ENCODE peak calls at places on chromosomes 1 and 21, in eight cellular contexts. G is A673, O is K562, P is body of pancreas, L is heart right ventricle, T is foreskin fibroblast, W is left lung, Q is lung. N is an unnamed sample.

GRCh38 chr1:112674440-112674985 is at the start of gene MOV10:
- DNase-seq in O (peak; percentile 85), L (peak; percentile 73), G (peak; percentile 84), W (peak; percentile 92), Q (peak; percentile 78), P (peak; percentile 73), T (peak; percentile 66), N (peak; percentile 65)

GRCh38 chr1:101105877-101106276 is 80.3 kb upstream of the DPH5 start:
- DNase-seq in G (no peak), O (no peak), L (no peak), T (peak; percentile 12), P (no peak), W (no peak), Q (no peak), N (peak; percentile 37)

GRCh38 chr1:55043011-55043410 is 3.7 kb downstream of the PCSK9 start:
- DNase-seq in P (no peak), W (no peak), L (no peak), T (no peak), Q (no peak), G (no peak), O (no peak), N (no peak)

GRCh38 chr1:70633004-70633403 is 221.9 kb downstream of the CTH start:
- DNase-seq in O (no peak), Q (no peak), W (no peak), P (no peak), L (peak; percentile 7), T (no peak), G (no peak), N (peak; percentile 3)

GRCh38 chr1:54334996-54335395 is 71.2 kb downstream of the SSBP3 start:
- DNase-seq in O (no peak), Q (no peak), P (no peak), G (no peak), L (no peak), W (no peak), T (peak; percentile 73), N (peak; percentile 41)

GRCh38 chr1:244735854-244736561 is 83.1 kb downstream of the DESI2 start:
- DNase-seq in L (no peak), T (no peak), Q (no peak), O (no peak), W (no peak), G (no peak), P (no peak), N (peak; percentile 11)

GRCh38 chr1:243798726-243799125 is 51.3 kb downstream of the AKT3 start:
- DNase-seq in L (no peak), W (no peak), G (no peak), T (peak; percentile 81), Q (no peak), P (no peak), O (no peak), N (peak; percentile 94)

GRCh38 chr1:170676628-170677027 is 12.7 kb downstream of the PRRX1 start:
- DNase-seq in T (no peak), G (no peak), L (no peak), W (no peak), Q (no peak), O (no peak), P (no peak), N (no peak)

GRCh38 chr1:29527314-29528004 is 291.1 kb downstream of the PTPRU start:
- DNase-seq in P (no peak), L (no peak), T (no peak), Q (peak; percentile 24), G (no peak), O (no peak), W (no peak), N (no peak)

GRCh38 chr1:162682013-162682419 is 49.8 kb downstream of the DDR2 start:
- DNase-seq in T (no peak), P (no peak), W (no peak), O (no peak), Q (no peak), L (peak; percentile 51), G (no peak), N (peak; percentile 41)

GRCh38 chr21:43936186-43936967 is 71.4 kb downstream of the AGPAT3 start:
- DNase-seq in G (no peak), L (no peak), P (no peak), W (peak; percentile 70), T (no peak), Q (no peak), O (no peak), N (no peak)

GRCh38 chr1:114021665-114022099 is 42.4 kb downstream of the OLFML3 start:
- DNase-seq in W (no peak), Q (no peak), L (no peak), T (no peak), G (no peak), O (no peak), P (no peak), N (no peak)

GRCh38 chr1:240559781-240560180 is 52.2 kb downstream of the GREM2 start:
- DNase-seq in L (no peak), G (no peak), O (no peak), Q (no peak), W (no peak), P (no peak), T (no peak), N (no peak)

GRCh38 chr1:178740924-178741323 is 15.9 kb downstream of the RALGPS2 start:
- DNase-seq in Q (no peak), W (no peak), G (no peak), P (no peak), O (no peak), L (no peak), T (no peak), N (no peak)

GRCh38 chr1:92410706-92411105 is 76.0 kb downstream of the GFI1 start:
- DNase-seq in W (no peak), G (no peak), P (no peak), O (peak; percentile 35), L (no peak), T (no peak), Q (no peak), N (no peak)

GRCh38 chr1:97845805-97846204 is 75.0 kb downstream of the DPYD start:
- DNase-seq in O (no peak), L (no peak), P (no peak), G (no peak), Q (no peak), T (no peak), W (no peak), N (no peak)

GRCh38 chr1:238652346-238652968 is 733.9 kb upstream of the CHRM3 start:
- DNase-seq in T (no peak), G (no peak), P (no peak), W (no peak), L (no peak), O (no peak), Q (no peak), N (peak; percentile 95)

GRCh38 chr1:214209260-214209808 is 71.6 kb upstream of the SMYD2 start:
- DNase-seq in O (no peak), L (no peak), G (no peak), T (no peak), W (no peak), P (no peak), Q (no peak), N (no peak)

GRCh38 chr21:27475363-27475955 is 508.6 kb upstream of the ADAMTS5 start:
- DNase-seq in G (no peak), O (no peak), W (no peak), P (no peak), L (no peak), Q (no peak), T (no peak), N (peak; percentile 18)

GRCh38 chr1:46530791-46531409 is 20.5 kb downstream of the KNCN start:
- DNase-seq in L (no peak), O (no peak), W (peak; percentile 19), G (no peak), P (no peak), Q (no peak), T (no peak), N (no peak)
- TF ChIP-seq CTCF in L (no peak), O (peak; percentile 45), W (no peak), G (no peak), P (no peak), Q (no peak), T (peak; percentile 17), N (peak; percentile 7)

GRCh38 chr1:11690669-11691301 is 725 bp upstream of the DRAXIN start:
- DNase-seq in W (no peak), T (no peak), P (no peak), G (no peak), O (no peak), Q (no peak), L (no peak), N (no peak)

GRCh38 chr1:11691928-11692711 is 610 bp downstream of the DRAXIN start:
- DNase-seq in L (no peak), G (no peak), P (no peak), Q (no peak), T (no peak), W (no peak), O (no peak), N (no peak)

GRCh38 chr1:11688506-11688905 is 3.0 kb upstream of the DRAXIN start:
- DNase-seq in O (no peak), L (no peak), P (no peak), T (no peak), G (no peak), Q (no peak), W (no peak), N (no peak)

GRCh38 chr1:11691302-11691914 is at the start of gene DRAXIN:
- DNase-seq in G (peak; percentile 53), L (no peak), T (no peak), W (no peak), O (no peak), Q (no peak), P (no peak), N (no peak)

GRCh38 chr1:11690132-11690668 is 1.3 kb upstream of the DRAXIN start:
- DNase-seq in L (no peak), T (no peak), G (no peak), Q (no peak), O (no peak), P (no peak), W (no peak), N (no peak)
- H3K4me3 ChIP-seq in L (no peak overlapping the region), T (no peak overlapping the region), G (peak overlapping the region; percentile 61), Q (no peak overlapping the region), O (no peak overlapping the region), P (no peak overlapping the region), W (no peak overlapping the region), N (no peak overlapping the region)

DNA sequence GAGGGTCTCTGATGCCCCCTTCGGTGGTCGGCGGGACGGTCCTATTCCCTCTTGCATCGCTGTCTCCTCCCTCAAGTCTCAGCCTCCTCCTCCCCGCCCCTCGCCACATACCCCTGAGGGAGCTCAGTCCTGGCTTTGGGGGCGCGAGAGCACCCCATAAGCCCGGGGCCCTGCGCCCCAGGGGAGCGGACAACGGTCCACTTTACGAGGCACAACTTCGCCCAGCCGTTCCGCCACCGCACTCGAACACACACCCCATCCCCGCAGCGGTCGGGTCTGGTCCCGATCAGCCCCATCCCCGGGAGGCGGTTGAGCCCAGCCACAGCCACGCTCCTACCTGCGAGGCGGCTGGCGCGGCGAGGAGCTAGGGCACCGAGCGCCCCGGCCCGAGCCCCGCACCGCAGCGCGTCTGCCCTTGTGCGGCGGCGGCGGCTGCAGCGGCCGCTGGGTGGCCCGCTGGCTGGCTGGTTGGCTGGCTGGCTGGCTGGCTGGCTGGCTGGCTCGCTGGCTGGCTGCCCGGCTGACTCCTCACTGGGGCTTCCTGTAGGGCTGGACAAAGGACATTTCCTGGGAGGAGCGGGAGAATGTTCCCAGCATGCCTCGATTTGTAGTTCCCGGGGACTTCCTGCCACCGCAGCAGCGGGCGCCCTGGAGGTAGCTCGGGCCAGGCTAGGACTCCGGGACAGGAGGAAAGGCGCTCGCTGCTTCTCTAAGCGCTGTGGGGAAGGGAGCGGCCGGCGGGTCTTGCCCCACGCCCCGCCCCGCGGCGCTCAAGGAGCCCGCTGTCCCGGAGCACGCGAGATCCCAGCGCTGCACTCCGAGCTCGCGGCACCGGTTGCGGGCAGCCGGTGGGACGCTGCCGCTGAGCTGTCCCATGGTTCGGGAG is at the start of gene ZNF697:
- DNase-seq in W (peak; percentile 98), P (peak; percentile 99), T (peak; percentile 98), O (peak; percentile 93), L (peak; percentile 98), Q (peak; percentile 98), G (peak; percentile 96), N (peak; percentile 97)
- TF ChIP-seq CTCF in W (peak; percentile 35), P (peak; percentile 74), T (no peak), O (no peak), L (peak; percentile 9), Q (no peak), G (peak; percentile 46), N (peak; percentile 25)

GRCh38 chr1:96843601-96844000 is 122.0 kb downstream of the PTBP2 start:
- DNase-seq in L (no peak), T (no peak), Q (no peak), O (no peak), W (no peak), P (no peak), G (no peak), N (no peak)
- H3K4me3 ChIP-seq in L (no peak overlapping the region), T (no peak overlapping the region), Q (no peak overlapping the region), O (no peak overlapping the region), W (no peak overlapping the region), P (no peak overlapping the region), G (no peak overlapping the region), N (no peak overlapping the region)

N was measured in fibroblast of mammary gland.